ENCODE peak calls at places on chromosome 11, in four cellular contexts. G is GM12865, I is BE2C, Q is esophagus squamous epithelium. C is an unnamed sample.

GRCh38 chr11:100735949-100736675 is 49.0 kb downstream of the ARHGAP42 start:
- DNase-seq in G (peak), I (no peak), Q (no peak), C (no peak)

GRCh38 chr11:66728760-66729385 is at the start of gene SPTBN2:
- DNase-seq in G (no peak), I (no peak), Q (no peak), C (peak)

GRCh38 chr11:112797653-112798293 is 163.4 kb upstream of the NCAM1 start:
- DNase-seq in G (peak), I (peak), Q (no peak), C (peak)

GRCh38 chr11:2582958-2583604 is 116.7 kb downstream of the KCNQ1OT1 start:
- DNase-seq in G (no peak), I (peak), Q (no peak), C (no peak)

GRCh38 chr11:65615950-65616574 is 486 bp downstream of the PCNX3 start:
- DNase-seq in G (peak), I (peak), Q (no peak), C (peak)

GRCh38 chr11:74672956-74673895 is 58.0 kb downstream of the CHRDL2 start:
- DNase-seq in G (no peak), I (peak), Q (no peak), C (peak)

GRCh38 chr11:13368041-13368446 is 90.5 kb downstream of the BMAL1 start:
- DNase-seq in G (no peak), I (no peak), Q (no peak), C (no peak)

GRCh38 chr11:119375629-119376196 is 5.8 kb downstream of the USP2 start:
- DNase-seq in G (no peak), I (peak), Q (no peak), C (no peak)

GRCh38 chr11:106012744-106013143 is 9.3 kb downstream of the MSANTD4 start:
- DNase-seq in G (no peak), I (peak), Q (no peak), C (no peak)

GRCh38 chr11:44267366-44268072 is 42.4 kb downstream of the ALX4 start:
- DNase-seq in G (no peak), I (no peak), Q (no peak), C (no peak)

GRCh38 chr11:38547464-38547863 is 1949.4 kb upstream of the RAG2 start:
- DNase-seq in G (no peak), I (no peak), Q (no peak), C (peak)

GRCh38 chr11:1515082-1516060 is 28.8 kb upstream of the MOB2 start:
- DNase-seq in G (peak), I (peak), Q (no peak), C (peak)

GRCh38 chr11:44016546-44017442 is 31.0 kb upstream of the ACCSL start:
- DNase-seq in G (no peak), I (no peak), Q (no peak), C (no peak)

GRCh38 chr11:118175600-118176399 is 639 bp downstream of the SCN2B start:
- DNase-seq in G (no peak), I (no peak), Q (no peak), C (no peak)

GRCh38 chr11:2293396-2294339 is 8.1 kb downstream of the C11orf21 start:
- DNase-seq in G (no peak), I (no peak), Q (no peak), C (no peak)

GRCh38 chr11:58927393-58928081 is 11.8 kb upstream of the GLYATL1 start:
- DNase-seq in G (no peak), I (peak), Q (no peak), C (peak)

GRCh38 chr11:74085542-74085892 is 76.6 kb upstream of the UCP3 start:
- DNase-seq in G (no peak), I (no peak), Q (no peak), C (peak)

GRCh38 chr11:126968915-126969314 is 31.7 kb downstream of the KIRREL3 start:
- DNase-seq in G (peak), I (no peak), Q (no peak), C (no peak)

GRCh38 chr11:77747381-77747969 is 73.0 kb downstream of the RSF1 start:
- DNase-seq in G (no peak), I (no peak), Q (no peak), C (no peak)

GRCh38 chr11:17776213-17776875 is 41.8 kb downstream of the KCNC1 start:
- DNase-seq in G (no peak), I (no peak), Q (no peak), C (no peak)

GRCh38 chr11:61072316-61073109 is 29.8 kb upstream of the CD5 start:
- DNase-seq in G (no peak), I (no peak), Q (no peak), C (no peak)

GRCh38 chr11:68855205-68855978 is 13.7 kb upstream of the CPT1A start:
- DNase-seq in G (no peak), I (peak), Q (no peak), C (no peak)

DNA sequence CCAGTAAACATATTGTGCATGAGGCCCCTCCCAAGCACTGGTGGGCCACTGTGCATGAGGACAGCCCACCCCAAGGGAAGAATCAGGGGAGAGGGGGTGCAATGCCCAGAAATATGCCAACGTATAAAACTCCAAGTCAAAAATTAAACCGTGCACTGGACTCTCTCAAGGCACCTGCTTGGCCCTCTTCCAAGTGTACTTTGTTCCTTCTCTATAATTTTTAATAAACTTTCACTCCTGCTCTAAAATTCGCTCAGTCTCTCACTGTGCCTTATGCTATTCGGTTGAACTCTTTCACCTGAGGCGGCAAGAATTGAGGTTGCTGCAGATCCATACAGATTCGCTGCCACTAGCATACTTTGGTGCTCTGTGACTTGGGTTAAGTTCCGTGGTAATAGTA is 465.4 kb upstream of the TENM4 start:
- DNase-seq in G (no peak), I (no peak), Q (no peak), C (no peak)
- H3K4me3 ChIP-seq in G (no peak), I (no peak), Q (no peak), C (no peak)

GRCh38 chr11:62787005-62787759 is at the start of gene TMEM179B:
- DNase-seq in G (peak), I (peak), Q (peak), C (peak)
- H3K4me3 ChIP-seq in G (peak), I (peak), Q (peak), C (peak)

DNA sequence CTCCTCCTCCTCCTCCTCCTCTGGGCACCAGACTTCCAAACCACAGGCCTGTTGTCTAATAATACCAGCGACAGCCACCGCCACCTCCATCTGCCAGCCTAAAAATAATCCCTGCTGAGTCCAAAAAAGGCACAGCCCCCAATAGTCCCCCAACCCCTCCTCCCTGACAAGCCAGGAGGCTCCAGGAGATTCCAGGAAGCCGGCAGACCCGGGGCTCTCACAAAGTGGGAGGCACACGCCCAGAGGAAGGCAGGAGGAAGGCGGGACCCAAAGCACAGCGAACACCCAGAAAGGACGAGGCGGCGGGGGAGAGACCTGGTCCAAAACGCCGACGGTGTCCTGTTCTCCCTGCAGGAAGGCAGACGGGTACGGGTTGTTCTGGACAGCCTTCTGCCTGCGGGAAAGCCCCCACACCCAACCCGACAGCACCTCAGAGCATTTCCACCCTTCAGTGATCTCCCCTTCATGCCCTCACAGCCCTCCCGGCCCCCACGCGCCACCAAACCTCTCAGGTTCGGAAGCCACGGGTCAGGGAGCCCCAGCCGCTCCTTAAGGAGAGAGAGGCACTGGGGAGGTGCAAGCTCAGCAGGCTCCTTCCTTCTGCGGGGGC is 5.8 kb downstream of the IGSF9B start:
- DNase-seq in G (no peak), I (peak), Q (no peak), C (no peak)
- H3K4me3 ChIP-seq in G (no peak), I (peak), Q (peak), C (no peak)

GRCh38 chr11:45333023-45333422 is 46.9 kb upstream of the SYT13 start:
- DNase-seq in G (no peak), I (no peak), Q (no peak), C (no peak)
- H3K4me3 ChIP-seq in G (no peak), I (no peak), Q (no peak), C (peak)

GRCh38 chr11:36155301-36155700 is 133.9 kb downstream of the COMMD9 start:
- DNase-seq in G (no peak), I (no peak), Q (no peak), C (no peak)

GRCh38 chr11:36156486-36157150 is 132.6 kb downstream of the COMMD9 start:
- DNase-seq in G (no peak), I (no peak), Q (no peak), C (peak)

GRCh38 chr11:36157151-36157519 is 132.1 kb downstream of the COMMD9 start:
- DNase-seq in G (no peak), I (no peak), Q (no peak), C (no peak)

GRCh38 chr11:36153581-36153980 is 135.6 kb downstream of the COMMD9 start:
- DNase-seq in G (no peak), I (no peak), Q (no peak), C (no peak)

DNA sequence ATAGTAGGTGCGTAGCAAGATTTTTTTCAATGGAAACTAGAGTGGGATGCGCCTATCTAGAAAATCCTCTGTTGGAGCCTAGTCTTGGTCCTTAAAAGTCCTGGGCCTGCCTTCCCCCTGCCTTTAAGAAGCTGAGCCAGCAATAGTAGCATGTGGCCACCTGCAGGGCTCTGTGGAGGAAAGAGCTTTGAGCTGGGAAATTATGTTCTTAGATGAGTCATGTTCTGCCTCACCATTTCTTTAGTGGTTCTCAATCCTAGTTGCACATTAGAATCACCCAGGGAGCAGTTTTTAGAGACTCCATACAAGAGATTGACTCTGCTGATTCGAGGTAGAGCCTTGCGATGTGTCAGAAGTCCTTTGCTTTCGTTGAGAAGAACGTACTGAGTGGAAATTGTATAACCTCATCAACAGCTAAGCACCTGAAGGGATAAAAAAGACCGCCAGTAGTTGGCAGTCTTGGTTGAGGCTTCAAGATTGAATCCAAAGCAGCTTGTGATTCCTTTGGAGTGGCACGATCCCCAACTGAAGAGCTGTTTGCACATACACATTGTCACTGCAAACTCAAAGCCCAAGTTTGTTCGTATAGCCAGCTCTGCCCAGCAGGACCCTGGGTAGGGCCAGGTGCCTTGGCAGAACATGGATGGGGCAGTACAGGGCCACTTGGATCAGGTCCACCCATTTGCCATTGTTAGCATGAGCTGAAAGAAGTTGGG is 133.3 kb downstream of the COMMD9 start:
- DNase-seq in G (no peak), I (no peak), Q (no peak), C (peak)
- H3K4me3 ChIP-seq in G (no peak), I (no peak), Q (no peak), C (no peak)

GRCh38 chr11:19715373-19715772 is 2.7 kb downstream of the NAV2 start:
- DNase-seq in G (no peak), I (no peak), Q (no peak), C (peak)
- H3K4me3 ChIP-seq in G (no peak), I (peak), Q (peak), C (peak)

GRCh38 chr11:73077454-73077853 is 64.7 kb downstream of the FCHSD2 start:
- DNase-seq in G (no peak), I (no peak), Q (no peak), C (no peak)

GRCh38 chr11:73070653-73071052 is 71.5 kb downstream of the FCHSD2 start:
- DNase-seq in G (no peak), I (no peak), Q (no peak), C (no peak)

GRCh38 chr11:73078631-73079030 is 63.5 kb downstream of the FCHSD2 start:
- DNase-seq in G (no peak), I (no peak), Q (no peak), C (no peak)

DNA sequence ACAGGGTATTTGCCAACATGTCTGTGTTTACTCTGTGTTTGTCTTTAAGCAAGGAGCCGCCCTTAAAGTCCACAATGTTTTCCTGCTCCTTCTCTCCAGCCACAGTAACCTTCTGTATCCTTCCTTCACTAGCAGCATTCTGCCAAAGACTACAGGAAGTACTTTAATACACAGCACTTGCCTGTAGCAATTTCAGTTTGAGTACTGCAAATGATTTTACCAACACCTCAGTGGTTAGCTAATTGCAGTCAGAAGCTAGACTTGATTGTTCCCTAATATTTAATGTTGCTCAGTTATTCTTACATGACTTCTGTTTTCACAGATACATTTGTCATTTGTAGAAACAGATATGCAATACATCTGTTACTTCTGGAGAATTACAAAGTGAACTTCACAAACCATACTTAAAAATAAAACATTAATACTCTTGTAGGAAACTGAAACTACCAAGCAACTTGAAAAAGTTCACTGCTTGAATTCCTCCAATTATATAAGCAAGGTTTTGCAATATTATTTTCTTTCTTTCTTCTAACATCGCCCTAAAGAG is 69.1 kb downstream of the FCHSD2 start:
- DNase-seq in G (peak), I (no peak), Q (no peak), C (peak)
- H3K4me3 ChIP-seq in G (peak), I (no peak), Q (no peak), C (peak)

DNA sequence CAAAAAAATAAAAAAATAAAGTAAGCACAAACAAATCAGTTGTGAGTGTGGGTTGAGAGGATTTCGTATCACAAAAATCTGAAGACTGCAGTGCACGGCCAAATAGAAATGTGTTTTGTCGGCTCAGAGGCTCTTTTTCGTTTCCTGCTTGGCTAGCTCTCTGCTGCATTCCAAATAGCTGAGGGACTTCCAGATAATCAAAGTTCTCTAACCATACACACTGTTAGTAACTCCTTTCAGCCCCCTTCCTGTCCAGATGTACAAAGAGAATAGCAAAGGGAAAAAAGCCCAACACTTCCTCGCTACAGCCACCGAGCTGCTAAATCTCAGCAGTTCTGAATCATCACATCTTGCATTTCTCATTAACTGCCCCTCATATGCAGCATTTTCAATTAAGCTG is 203.2 kb downstream of the TENM4 start:
- DNase-seq in G (no peak), I (no peak), Q (no peak), C (no peak)
- H3K4me3 ChIP-seq in G (no peak), I (no peak), Q (no peak), C (no peak)